ENCODE peak calls at places on chromosome 5, in nine cellular contexts. X is glutamatergic neuron; E is GM03348; R is fibroblast of lung; V is EL; A is HEK293T; Z is stimulated activated CD4-positive, alpha-beta T cell treated with anti-CD3 and anti-CD28 coated beads, TNF-alpha, amount 100 ng/mL, for 1 hour; N is CD8-positive, alpha-beta T cell; S is left ventricle myocardium inferior. H is an unnamed sample.

GRCh38 chr5:59923465-59923864 is 29.9 kb upstream of the PDE4D start:
- DNase-seq in X (no peak), E (peak; percentile 6), R (peak; percentile 18), V (peak; percentile 45), A (no peak), Z (no peak), N (no peak), S (no peak), H (no peak)

GRCh38 chr5:142871056-142871879 is 101.1 kb downstream of the ARHGAP26 start:
- DNase-seq in X (no peak), E (no peak), R (no peak), V (no peak), A (no peak), Z (no peak), N (no peak), S (no peak), H (no peak)

GRCh38 chr5:107425541-107426031 is 245.2 kb downstream of the EFNA5 start:
- DNase-seq in X (no peak), E (peak; percentile 65), R (peak; percentile 96), V (peak; percentile 85), A (no peak), Z (no peak), N (no peak), S (no peak), H (peak; percentile 93)

GRCh38 chr5:66440202-66440680 is 156.0 kb upstream of the MAST4 start:
- DNase-seq in X (no peak), E (peak; percentile 67), R (peak; percentile 93), V (peak; percentile 36), A (no peak), Z (no peak), N (no peak), S (peak; percentile 22), H (peak; percentile 10)

GRCh38 chr5:141359790-141360426 is at the start of gene PCDHGB2:
- DNase-seq in X (no peak), E (peak; percentile 45), R (peak; percentile 43), V (peak; percentile 68), A (peak; percentile 14), Z (no peak), N (no peak), S (no peak), H (peak; percentile 16)

GRCh38 chr5:77167695-77168111 is 42.8 kb upstream of the PDE8B start:
- DNase-seq in X (no peak), E (peak; percentile 80), R (peak; percentile 90), V (peak; percentile 90), A (no peak), Z (no peak), N (no peak), S (no peak), H (no peak)

GRCh38 chr5:116763987-116764866 is 189.6 kb upstream of the SEMA6A start:
- DNase-seq in X (no peak), E (no peak), R (no peak), V (no peak), A (no peak), Z (no peak), N (no peak), S (no peak), H (no peak)

GRCh38 chr5:141485305-141486055 is 650 bp downstream of the PCDHGC4 start:
- DNase-seq in X (no peak), E (no peak), R (no peak), V (no peak), A (no peak), Z (no peak), N (no peak), S (no peak), H (no peak)

GRCh38 chr5:109916481-109917153 is 226.9 kb downstream of the MAN2A1 start:
- DNase-seq in X (no peak), E (no peak), R (no peak), V (no peak), A (no peak), Z (no peak), N (no peak), S (no peak), H (no peak)

GRCh38 chr5:133870661-133871060 is 97.8 kb downstream of the C5orf15 start:
- DNase-seq in X (no peak), E (peak; percentile 54), R (peak; percentile 98), V (peak; percentile 72), A (no peak), Z (no peak), N (no peak), S (no peak), H (no peak)

GRCh38 chr5:119355636-119356383 is at the start of gene TNFAIP8:
- DNase-seq in X (peak; percentile 34), E (peak; percentile 87), R (peak; percentile 69), V (peak; percentile 70), A (peak; percentile 68), Z (no peak), N (no peak), S (peak; percentile 62), H (peak; percentile 59)

GRCh38 chr5:15887072-15887471 is 292.5 kb downstream of the MARCHF11 start:
- DNase-seq in X (no peak), E (no peak), R (no peak), V (no peak), A (no peak), Z (no peak), N (no peak), S (no peak), H (no peak)

H was measured in endothelial cell of umbilical vein.